ENCODE peak calls at places on chromosomes 4 and X, in eight cellular contexts. E, Y, N, D, A, F, M and U are unnamed samples.

GRCh38 chrX:128634754-128635153 is 582.6 kb upstream of the ACTRT1 start:
- DNase-seq in E (no peak), Y (no peak), N (no peak), D (peak; percentile 30), A (no peak), F (no peak), M (no peak), U (no peak)

GRCh38 chrX:74119016-74119910 is 184.7 kb upstream of the ZCCHC13 start:
- DNase-seq in E (no peak), Y (no peak), N (no peak), D (no peak), A (no peak), F (peak; percentile 24), M (no peak), U (peak; percentile 1)

GRCh38 chrX:109485470-109486340 is 3.8 kb upstream of the GUCY2F start:
- DNase-seq in E (peak; percentile 88), Y (peak; percentile 83), N (peak; percentile 73), D (peak; percentile 34), A (peak; percentile 76), F (peak; percentile 49), M (peak; percentile 88), U (peak; percentile 73)

GRCh38 chrX:108199691-108200090 is 108.1 kb downstream of the ATG4A start:
- DNase-seq in E (peak; percentile 77), Y (no peak), N (peak; percentile 14), D (no peak), A (peak; percentile 45), F (peak; percentile 27), M (no peak), U (peak; percentile 24)

GRCh38 chr4:151806511-151806927 is 45.7 kb upstream of the GATB start:
- DNase-seq in E (peak; percentile 44), Y (no peak), N (no peak), D (no peak), A (no peak), F (no peak), M (no peak), U (no peak)

GRCh38 chr4:46503739-46504138 is 113.8 kb upstream of the GABRA2 start:
- DNase-seq in E (no peak), Y (no peak), N (no peak), D (no peak), A (no peak), F (no peak), M (no peak), U (no peak)

GRCh38 chr4:1097553-1097952 is 15.8 kb downstream of the RNF212 start:
- DNase-seq in E (no peak), Y (peak; percentile 14), N (no peak), D (no peak), A (no peak), F (no peak), M (peak; percentile 57), U (no peak)

GRCh38 chr4:40931825-40932224 is 182.1 kb downstream of the NSUN7 start:
- DNase-seq in E (no peak), Y (no peak), N (no peak), D (no peak), A (no peak), F (no peak), M (no peak), U (no peak)

GRCh38 chrX:19747672-19748610 is 139.5 kb downstream of the SH3KBP1 start:
- DNase-seq in E (no peak), Y (peak; percentile 90), N (peak; percentile 86), D (no peak), A (no peak), F (no peak), M (no peak), U (peak; percentile 85)

GRCh38 chr4:78776031-78776728 is at the start of gene BMP2K:
- DNase-seq in E (peak; percentile 95), Y (peak; percentile 97), N (peak; percentile 86), D (peak; percentile 72), A (peak; percentile 70), F (peak; percentile 27), M (peak; percentile 95), U (peak; percentile 77)

GRCh38 chr4:180084561-180084960 is 2158.6 kb upstream of the TENM3 start:
- DNase-seq in E (no peak), Y (no peak), N (no peak), D (no peak), A (no peak), F (no peak), M (no peak), U (no peak)

GRCh38 chr4:80307183-80307735 is 28.3 kb upstream of the CFAP299 start:
- DNase-seq in E (no peak), Y (no peak), N (no peak), D (no peak), A (no peak), F (no peak), M (no peak), U (no peak)

GRCh38 chr4:135575041-135575440 is 1373.5 kb upstream of the PABPC4L start:
- DNase-seq in E (no peak), Y (no peak), N (no peak), D (no peak), A (no peak), F (no peak), M (no peak), U (no peak)

GRCh38 chrX:54794795-54795194 is 3.3 kb downstream of the ITIH6 start:
- DNase-seq in E (no peak), Y (no peak), N (no peak), D (no peak), A (no peak), F (no peak), M (no peak), U (no peak)

GRCh38 chrX:136097871-136098805 is 49.2 kb upstream of the FHL1 start:
- DNase-seq in E (peak; percentile 68), Y (no peak), N (no peak), D (no peak), A (no peak), F (no peak), M (no peak), U (no peak)

GRCh38 chr4:102620697-102621497 is 119.7 kb downstream of the NFKB1 start:
- DNase-seq in E (no peak), Y (no peak), N (peak; percentile 64), D (no peak), A (no peak), F (peak; percentile 76), M (no peak), U (peak; percentile 31)

GRCh38 chr4:87268401-87268800 is 48.0 kb upstream of the KLHL8 start:
- DNase-seq in E (no peak), Y (no peak), N (no peak), D (no peak), A (no peak), F (no peak), M (no peak), U (no peak)

GRCh38 chr4:102598102-102598758 is 97.1 kb downstream of the NFKB1 start:
- DNase-seq in E (no peak), Y (no peak), N (peak; percentile 26), D (no peak), A (no peak), F (no peak), M (no peak), U (peak; percentile 49)

GRCh38 chrX:3176439-3176820 is 135.2 kb downstream of the ARSF start:
- DNase-seq in E (no peak), Y (no peak), N (no peak), D (no peak), A (no peak), F (no peak), M (no peak), U (no peak)

GRCh38 chrX:19870710-19871490 is 16.5 kb downstream of the SH3KBP1 start:
- DNase-seq in E (no peak), Y (no peak), N (no peak), D (no peak), A (no peak), F (no peak), M (peak; percentile 64), U (no peak)

GRCh38 chr4:8192748-8193738 is 6.0 kb upstream of the SH3TC1 start:
- DNase-seq in E (no peak), Y (peak; percentile 86), N (peak; percentile 93), D (peak; percentile 77), A (no peak), F (peak; percentile 39), M (no peak), U (peak; percentile 69)

GRCh38 chr4:1393866-1394265 is 12.4 kb downstream of the NKX1-1 start:
- DNase-seq in E (peak; percentile 29), Y (peak; percentile 43), N (no peak), D (no peak), A (no peak), F (no peak), M (peak; percentile 37), U (no peak)

GRCh38 chr4:89257376-89257775 is 50.2 kb downstream of the GPRIN3 start:
- DNase-seq in E (no peak), Y (no peak), N (no peak), D (no peak), A (no peak), F (no peak), M (no peak), U (no peak)

GRCh38 chr4:84051728-84052127 is 447.4 kb downstream of the NKX6-1 start:
- DNase-seq in E (peak; percentile 43), Y (no peak), N (no peak), D (no peak), A (no peak), F (no peak), M (no peak), U (no peak)
- TF ChIP-seq CTCF in E (no peak), Y (no peak), N (no peak), D (no peak), A (no peak), F (no peak), M (no peak), U (no peak)

DNA sequence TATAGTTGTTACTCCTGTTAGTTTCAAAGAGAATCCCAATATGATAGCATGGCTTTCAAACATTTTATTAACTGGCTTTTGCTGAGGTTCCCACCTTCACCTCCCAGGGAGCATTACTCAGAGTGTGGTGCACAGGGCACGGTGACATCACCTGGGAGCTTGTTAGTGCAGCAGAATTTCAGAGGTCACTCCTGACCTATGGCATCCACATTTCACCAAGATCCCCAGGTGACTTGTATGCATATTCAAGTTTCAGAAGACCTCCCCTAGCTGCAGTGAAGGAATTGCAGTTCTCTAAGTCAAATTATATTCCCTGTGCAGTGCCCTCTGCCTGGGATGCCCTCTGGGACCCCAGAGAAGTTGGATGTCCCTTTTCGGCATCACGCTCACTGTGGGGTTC is 29.7 kb upstream of the LNX1 start:
- DNase-seq in E (peak; percentile 50), Y (no peak), N (no peak), D (no peak), A (no peak), F (no peak), M (no peak), U (no peak)
- TF ChIP-seq CTCF in E (peak; percentile 63), Y (no peak), N (no peak), D (no peak), A (no peak), F (no peak), M (no peak), U (no peak)

GRCh38 chr4:120843840-120844527 is 78.5 kb downstream of the PRDM5 start:
- DNase-seq in E (peak; percentile 78), Y (no peak), N (peak; percentile 14), D (no peak), A (no peak), F (no peak), M (no peak), U (peak; percentile 35)
- TF ChIP-seq CTCF in E (peak; percentile 84), Y (no peak), N (peak; percentile 9), D (no peak), A (peak; percentile 49), F (no peak), M (no peak), U (no peak)

DNA sequence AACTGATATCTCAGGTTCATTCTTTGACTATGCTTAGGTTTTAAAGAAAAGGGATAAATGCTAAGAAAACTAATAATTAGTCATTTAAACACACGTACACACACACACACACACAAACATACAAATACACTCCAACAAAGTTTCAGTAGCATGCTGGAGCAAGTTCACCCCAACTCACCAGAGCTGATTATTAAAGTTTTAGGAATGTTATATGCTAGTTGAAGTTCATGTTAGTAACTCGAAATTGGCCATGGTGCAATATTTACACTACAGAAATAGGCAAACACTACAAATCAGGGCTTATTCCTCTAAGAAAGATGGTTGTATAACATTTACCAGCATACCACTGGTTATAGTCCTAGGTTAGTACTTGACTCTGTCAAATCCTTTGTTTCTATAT is 384.0 kb upstream of the DIPK2B start:
- DNase-seq in E (no peak), Y (no peak), N (no peak), D (no peak), A (no peak), F (no peak), M (no peak), U (no peak)
- TF ChIP-seq CTCF in E (no peak), Y (no peak), N (no peak), D (no peak), A (no peak), F (no peak), M (no peak), U (no peak)